ENCODE peak calls at places on chromosomes 6 and 20, in four cellular contexts. One of them, this sample, is unnamed.

GRCh38 chr6:80454197-80454596 is 347.7 kb downstream of the BCKDHB start:
- DNase-seq in GM12878: peak; percentile 27
- DNase-seq in SK-N-SH: no peak
- DNase-seq in HepG2: no peak
- DNase-seq in this sample: no peak

GRCh38 chr6:19472850-19473249 is 364.3 kb upstream of the ID4 start:
- DNase-seq in GM12878: no peak
- DNase-seq in SK-N-SH: no peak
- DNase-seq in HepG2: no peak
- DNase-seq in this sample: peak; percentile 85

GRCh38 chr6:77470983-77471382 is 7.7 kb upstream of the HTR1B start:
- DNase-seq in GM12878: no peak
- DNase-seq in SK-N-SH: no peak
- DNase-seq in HepG2: no peak
- DNase-seq in this sample: no peak

GRCh38 chr6:44422534-44422933 is 35.0 kb downstream of the CDC5L start:
- DNase-seq in GM12878: no peak
- DNase-seq in SK-N-SH: no peak
- DNase-seq in HepG2: no peak
- DNase-seq in this sample: no peak

GRCh38 chr6:93222071-93222851 is 197.1 kb downstream of the EPHA7 start:
- DNase-seq in GM12878: no peak
- DNase-seq in SK-N-SH: no peak
- DNase-seq in HepG2: no peak
- DNase-seq in this sample: no peak

GRCh38 chr6:31308050-31308844 is 36.4 kb upstream of the HLA-C start:
- DNase-seq in GM12878: no peak
- DNase-seq in SK-N-SH: no peak
- DNase-seq in HepG2: no peak
- DNase-seq in this sample: peak; percentile 66

GRCh38 chr6:84086545-84087429 is 53.2 kb downstream of the MRAP2 start:
- DNase-seq in GM12878: no peak
- DNase-seq in SK-N-SH: no peak
- DNase-seq in HepG2: peak; percentile 42
- DNase-seq in this sample: no peak

GRCh38 chr6:39855356-39855995 is 63.3 kb downstream of the DAAM2 start:
- DNase-seq in GM12878: no peak
- DNase-seq in SK-N-SH: no peak
- DNase-seq in HepG2: no peak
- DNase-seq in this sample: no peak

GRCh38 chr6:166955865-166956443 is 396 bp downstream of the RNASET2 start:
- DNase-seq in GM12878: no peak
- DNase-seq in SK-N-SH: no peak
- DNase-seq in HepG2: no peak
- DNase-seq in this sample: no peak

GRCh38 chr20:13422637-13423036 is 201.6 kb downstream of the ISM1 start:
- DNase-seq in GM12878: no peak
- DNase-seq in SK-N-SH: no peak
- DNase-seq in HepG2: peak; percentile 66
- DNase-seq in this sample: no peak

GRCh38 chr6:38146021-38146657 is 326.6 kb downstream of the ZFAND3 start:
- DNase-seq in GM12878: no peak
- DNase-seq in SK-N-SH: no peak
- DNase-seq in HepG2: no peak
- DNase-seq in this sample: no peak

GRCh38 chr6:113630738-113631535 is 226.2 kb upstream of the MARCKS start:
- DNase-seq in GM12878: peak; percentile 97
- DNase-seq in SK-N-SH: no peak
- DNase-seq in HepG2: no peak
- DNase-seq in this sample: no peak

GRCh38 chr6:130132286-130132701 is 90.5 kb downstream of the SAMD3 start:
- DNase-seq in GM12878: no peak
- DNase-seq in SK-N-SH: no peak
- DNase-seq in HepG2: no peak
- DNase-seq in this sample: no peak

GRCh38 chr20:16229813-16230212 is 343.4 kb downstream of the KIF16B start:
- DNase-seq in GM12878: no peak
- DNase-seq in SK-N-SH: no peak
- DNase-seq in HepG2: no peak
- DNase-seq in this sample: no peak

GRCh38 chr20:9660236-9660868 is 146.0 kb downstream of the LAMP5 start:
- DNase-seq in GM12878: no peak
- DNase-seq in SK-N-SH: no peak
- DNase-seq in HepG2: peak; percentile 16
- DNase-seq in this sample: no peak

GRCh38 chr20:20261159-20261558 is 106.7 kb upstream of the INSM1 start:
- DNase-seq in GM12878: no peak
- DNase-seq in SK-N-SH: no peak
- DNase-seq in HepG2: no peak
- DNase-seq in this sample: no peak

GRCh38 chr6:17027441-17027840 is 74.4 kb upstream of the STMND1 start:
- DNase-seq in GM12878: no peak
- DNase-seq in SK-N-SH: no peak
- DNase-seq in HepG2: no peak
- DNase-seq in this sample: no peak

GRCh38 chr6:42482126-42482525 is 30.4 kb upstream of the TRERF1 start:
- DNase-seq in GM12878: no peak
- DNase-seq in SK-N-SH: no peak
- DNase-seq in HepG2: no peak
- DNase-seq in this sample: no peak

GRCh38 chr6:36660771-36661471 is 17.6 kb upstream of the CDKN1A start:
- DNase-seq in GM12878: no peak
- DNase-seq in SK-N-SH: no peak
- DNase-seq in HepG2: no peak
- DNase-seq in this sample: peak; percentile 91

GRCh38 chr6:158011478-158011920 is 29.8 kb downstream of the SYNJ2 start:
- DNase-seq in GM12878: no peak
- DNase-seq in SK-N-SH: no peak
- DNase-seq in HepG2: peak; percentile 100
- DNase-seq in this sample: no peak
- TF ChIP-seq TCF12 in GM12878: no peak
- TF ChIP-seq TCF12 in SK-N-SH: no peak
- TF ChIP-seq TCF12 in HepG2: peak; percentile 80
- TF ChIP-seq TCF12 in this sample: no peak

DNA sequence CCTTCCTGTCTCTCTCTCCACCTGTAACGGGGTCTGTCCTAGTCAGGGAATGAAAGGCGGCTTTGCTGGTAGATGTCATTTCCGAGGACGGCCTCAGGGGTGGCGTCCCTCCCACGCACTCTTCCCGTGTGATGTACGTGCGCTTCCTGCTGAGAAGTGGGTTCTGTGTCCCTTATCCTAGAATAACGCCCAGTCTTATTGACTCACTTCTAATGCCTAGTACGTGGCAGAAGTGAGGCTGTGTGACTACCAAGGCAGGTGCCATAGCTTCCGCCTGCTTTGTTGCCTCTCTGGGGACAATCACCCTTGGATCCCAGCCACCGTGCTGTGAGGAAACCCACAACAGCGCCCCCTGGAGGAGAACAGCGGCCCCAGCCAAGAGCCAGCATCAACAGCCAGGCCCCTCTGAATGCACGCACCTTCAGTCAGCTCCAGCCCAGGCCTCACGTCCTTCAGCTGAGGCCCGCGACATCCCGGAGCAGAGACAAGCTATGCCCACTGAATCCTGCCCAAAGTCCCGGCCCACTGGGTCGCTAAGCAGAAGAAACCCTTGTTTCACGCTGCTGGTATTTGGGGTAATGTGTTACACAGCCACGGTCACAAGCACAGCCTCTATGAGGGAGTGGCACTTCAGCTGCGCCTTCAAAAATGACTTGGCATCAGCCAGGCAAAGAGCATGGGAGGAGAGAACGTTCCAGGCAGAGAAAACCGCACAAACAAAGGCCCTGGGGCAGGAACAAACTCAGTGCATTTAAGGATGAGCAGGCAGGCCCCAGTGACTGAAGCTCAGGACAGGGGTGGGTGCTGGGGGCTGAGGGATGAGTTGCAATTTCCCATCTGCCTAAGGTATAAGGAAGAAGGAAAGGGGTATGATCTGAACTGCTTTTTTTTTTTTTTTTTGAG is 224.2 kb downstream of the NFATC2 start:
- DNase-seq in GM12878: no peak
- DNase-seq in SK-N-SH: peak; percentile 78
- DNase-seq in HepG2: peak; percentile 47
- DNase-seq in this sample: peak; percentile 43
- TF ChIP-seq TCF12 in GM12878: no peak
- TF ChIP-seq TCF12 in SK-N-SH: no peak
- TF ChIP-seq TCF12 in HepG2: no peak
- TF ChIP-seq TCF12 in this sample: no peak

DNA sequence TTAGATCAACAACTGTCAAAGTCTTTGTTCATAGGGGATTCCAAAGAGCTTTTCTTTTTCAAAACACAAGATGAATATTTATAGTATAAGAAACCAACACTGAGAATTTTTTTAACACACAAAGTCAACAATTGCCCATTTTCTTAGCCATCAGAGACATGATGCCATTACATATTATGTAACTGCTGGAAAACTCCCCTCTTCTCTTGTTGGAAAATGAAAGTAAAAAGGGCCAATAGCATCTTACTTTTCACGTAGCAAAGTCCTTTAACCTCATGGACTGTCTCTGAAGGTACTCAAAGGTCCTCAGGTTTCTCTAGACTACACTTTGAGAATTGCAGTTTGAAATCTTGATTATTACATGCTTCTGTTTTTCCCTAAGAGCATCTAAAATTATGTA is 67.6 kb downstream of the LPA start:
- DNase-seq in GM12878: no peak
- DNase-seq in SK-N-SH: no peak
- DNase-seq in HepG2: no peak
- DNase-seq in this sample: no peak
- TF ChIP-seq TCF12 in GM12878: no peak
- TF ChIP-seq TCF12 in SK-N-SH: no peak
- TF ChIP-seq TCF12 in HepG2: no peak
- TF ChIP-seq TCF12 in this sample: no peak

DNA sequence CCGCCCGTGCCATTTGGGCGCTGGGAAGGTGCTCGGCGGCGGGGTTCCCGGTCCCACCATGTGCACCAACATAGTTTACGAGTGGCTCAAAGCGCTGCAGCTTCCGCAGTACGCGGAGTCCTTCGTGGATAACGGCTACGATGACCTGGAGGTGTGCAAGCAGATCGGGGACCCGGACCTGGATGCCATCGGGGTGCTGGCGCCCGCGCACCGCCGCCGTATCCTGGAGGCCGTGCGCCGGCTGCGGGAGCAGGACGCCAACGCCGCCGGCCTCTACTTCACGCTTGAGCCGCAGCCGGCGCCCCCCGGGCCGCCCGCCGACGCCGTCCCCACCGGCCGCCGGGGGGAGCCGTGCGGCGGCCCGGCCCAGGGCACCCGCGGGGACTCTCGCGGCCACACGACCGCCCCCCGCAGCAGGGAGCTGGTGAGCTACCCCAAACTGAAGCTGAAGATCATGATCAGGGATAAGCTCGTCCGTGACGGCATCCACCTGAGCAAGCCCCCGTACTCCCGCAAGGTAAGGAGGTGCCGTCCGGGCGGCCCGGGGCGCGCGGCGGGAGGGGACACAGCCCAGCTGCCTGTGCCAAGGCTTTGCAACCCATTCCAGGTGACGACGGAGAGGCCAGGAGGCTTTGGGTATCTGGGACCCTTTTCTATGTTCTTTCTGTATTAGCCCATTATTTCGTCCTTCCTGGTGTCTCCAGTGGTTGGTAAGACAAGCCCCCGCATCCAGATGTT is 550 bp downstream of the SAMD5 start:
- DNase-seq in GM12878: no peak
- DNase-seq in SK-N-SH: peak; percentile 31
- DNase-seq in HepG2: no peak
- DNase-seq in this sample: no peak
- TF ChIP-seq TCF12 in GM12878: no peak
- TF ChIP-seq TCF12 in SK-N-SH: no peak
- TF ChIP-seq TCF12 in HepG2: no peak
- TF ChIP-seq TCF12 in this sample: no peak

GRCh38 chr6:75268988-75269354 is 15.6 kb downstream of the TMEM30A start:
- DNase-seq in GM12878: no peak
- DNase-seq in SK-N-SH: no peak
- DNase-seq in HepG2: no peak
- DNase-seq in this sample: no peak

GRCh38 chr6:75272145-75272840 is 12.3 kb downstream of the TMEM30A start:
- DNase-seq in GM12878: no peak
- DNase-seq in SK-N-SH: no peak
- DNase-seq in HepG2: no peak
- DNase-seq in this sample: no peak

GRCh38 chr6:75266716-75267291 is 17.8 kb downstream of the TMEM30A start:
- DNase-seq in GM12878: no peak
- DNase-seq in SK-N-SH: peak; percentile 40
- DNase-seq in HepG2: peak; percentile 42
- DNase-seq in this sample: no peak

GRCh38 chr6:75267461-75267860 is 17.1 kb downstream of the TMEM30A start:
- DNase-seq in GM12878: no peak
- DNase-seq in SK-N-SH: no peak
- DNase-seq in HepG2: no peak
- DNase-seq in this sample: no peak

DNA sequence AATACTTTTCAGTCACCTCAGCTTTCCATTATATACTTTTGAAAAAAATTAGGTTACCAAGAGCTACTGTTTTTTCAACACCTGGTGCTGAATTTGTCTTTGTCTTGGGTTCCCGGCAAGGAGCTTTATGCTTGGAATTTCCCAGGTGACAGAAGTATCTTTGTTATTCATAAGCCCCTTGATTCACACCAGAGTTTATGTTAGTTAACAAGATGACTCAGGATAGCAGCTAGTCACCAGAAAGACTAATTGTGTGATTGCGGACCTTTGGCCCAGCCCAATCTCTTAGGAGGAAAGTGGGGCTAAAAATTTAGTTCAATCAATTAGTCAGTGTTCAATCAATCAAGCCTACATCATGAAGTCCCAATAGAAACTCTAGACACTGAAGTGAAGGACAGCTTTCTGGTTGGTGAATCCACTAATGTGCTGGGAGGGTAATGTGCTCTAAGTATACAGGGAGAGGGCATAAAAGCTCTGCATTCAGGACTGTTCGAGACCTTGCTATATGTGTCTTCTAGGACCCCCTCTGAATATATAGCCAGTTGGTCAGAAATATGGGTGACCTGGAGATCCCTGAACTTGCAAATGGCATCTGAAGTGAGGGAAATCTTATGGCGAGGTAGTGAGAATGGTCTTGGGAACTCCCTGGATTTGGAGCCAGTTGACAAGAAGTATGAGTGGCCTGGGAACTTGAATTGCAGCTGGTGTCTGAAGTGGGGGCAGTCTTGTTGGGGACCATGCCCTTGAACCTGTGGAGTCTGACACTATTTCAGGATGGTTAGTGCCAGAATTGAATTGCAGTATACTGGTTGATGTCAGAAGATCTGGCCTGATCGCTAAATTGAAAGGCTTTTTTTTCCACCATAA is 16.2 kb downstream of the TMEM30A start:
- DNase-seq in GM12878: no peak
- DNase-seq in SK-N-SH: no peak
- DNase-seq in HepG2: no peak
- DNase-seq in this sample: no peak
- TF ChIP-seq TCF12 in GM12878: no peak
- TF ChIP-seq TCF12 in SK-N-SH: no peak
- TF ChIP-seq TCF12 in HepG2: no peak
- TF ChIP-seq TCF12 in this sample: peak; percentile 91

GRCh38 chr6:110710115-110710514 is 105.2 kb downstream of the CDK19 start:
- DNase-seq in GM12878: no peak
- DNase-seq in SK-N-SH: no peak
- DNase-seq in HepG2: no peak
- DNase-seq in this sample: no peak

GRCh38 chr6:110708295-110708965 is 106.8 kb downstream of the CDK19 start:
- DNase-seq in GM12878: no peak
- DNase-seq in SK-N-SH: no peak
- DNase-seq in HepG2: no peak
- DNase-seq in this sample: no peak

GRCh38 chr6:110714143-110714542 is 101.1 kb downstream of the CDK19 start:
- DNase-seq in GM12878: no peak
- DNase-seq in SK-N-SH: no peak
- DNase-seq in HepG2: no peak
- DNase-seq in this sample: no peak

GRCh38 chr6:110712238-110712637 is 103.0 kb downstream of the CDK19 start:
- DNase-seq in GM12878: no peak
- DNase-seq in SK-N-SH: no peak
- DNase-seq in HepG2: no peak
- DNase-seq in this sample: no peak
- TF ChIP-seq TCF12 in GM12878: no peak
- TF ChIP-seq TCF12 in SK-N-SH: no peak
- TF ChIP-seq TCF12 in HepG2: no peak
- TF ChIP-seq TCF12 in this sample: no peak

This sample was measured in H1.